ENCODE peak calls at places on chromosomes 7 and 10, in seven cellular contexts. Y is RWPE1, C is gastrocnemius medialis, B is keratinocyte, I is HepG2, A is left ventricle myocardium inferior, W is H1. G is an unnamed sample.

GRCh38 chr7:87833130-87833529 is 43.0 kb downstream of the SLC25A40 start:
- DNase-seq in Y (peak; percentile 2), C (no peak), B (no peak), I (no peak), A (no peak), W (no peak), G (no peak)

GRCh38 chr7:82312646-82313045 is 130.9 kb downstream of the CACNA2D1 start:
- DNase-seq in Y (no peak), C (no peak), B (no peak), I (no peak), A (no peak), W (no peak), G (no peak)

GRCh38 chr7:81284576-81284975 is 365.7 kb upstream of the SEMA3C start:
- DNase-seq in Y (peak; percentile 22), C (no peak), B (peak; percentile 28), I (no peak), A (no peak), W (no peak), G (no peak)

GRCh38 chr10:94493463-94493862 is 52.1 kb upstream of the HELLS start:
- DNase-seq in Y (no peak), C (no peak), B (no peak), I (no peak), A (no peak), W (no peak), G (no peak)

GRCh38 chr10:21993360-21994001 is 10.0 kb downstream of the DNAJC1 start:
- DNase-seq in Y (no peak), C (no peak), B (no peak), I (no peak), A (no peak), W (no peak), G (no peak)

GRCh38 chr7:90409667-90410066 is 6.4 kb downstream of the CLDN12 start:
- DNase-seq in Y (no peak), C (no peak), B (no peak), I (peak; percentile 72), A (no peak), W (no peak), G (no peak)

GRCh38 chr10:100006241-100006886 is 3.4 kb downstream of the DNMBP start:
- DNase-seq in Y (peak; percentile 91), C (no peak), B (no peak), I (peak; percentile 57), A (no peak), W (no peak), G (no peak)

GRCh38 chr10:61857746-61858145 is 43.8 kb upstream of the ARID5B start:
- DNase-seq in Y (no peak), C (no peak), B (no peak), I (no peak), A (no peak), W (no peak), G (no peak)

GRCh38 chr10:3782099-3782455 is 2.9 kb downstream of the KLF6 start:
- DNase-seq in Y (no peak), C (no peak), B (no peak), I (no peak), A (no peak), W (no peak), G (no peak)

DNA sequence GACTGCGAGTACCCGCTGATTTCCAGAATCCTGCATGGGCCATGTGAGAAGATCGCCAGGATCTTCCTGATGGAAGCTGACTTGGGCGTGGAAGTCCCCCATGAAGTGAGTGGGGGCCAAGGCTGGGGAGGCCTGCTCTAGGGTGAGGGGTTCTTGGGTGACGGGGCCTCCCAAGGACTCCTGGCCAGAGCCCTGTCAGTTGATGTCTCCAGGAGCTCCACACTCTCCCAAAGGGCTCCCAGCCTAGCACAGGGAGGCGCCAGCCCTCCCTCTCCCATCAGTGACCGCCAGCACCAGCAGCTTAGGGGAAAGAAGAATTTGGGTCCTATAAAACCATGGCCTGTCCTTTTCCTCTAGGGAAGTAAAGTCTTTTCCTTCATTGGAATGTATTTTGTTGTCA is 9.8 kb upstream of the ZNF22 start:
- DNase-seq in Y (no peak), C (no peak), B (no peak), I (no peak), A (no peak), W (no peak), G (no peak)
- H3K27ac ChIP-seq in Y (no peak overlapping the region), C (peak overlapping the region; percentile 22), B (no peak overlapping the region), I (peak overlapping the region; percentile 55), A (peak overlapping the region; percentile 97), W (peak overlapping the region; percentile 36), G (peak overlapping the region; percentile 24)

GRCh38 chr7:40983106-40983505 is 719.8 kb downstream of the INHBA start:
- DNase-seq in Y (no peak), C (no peak), B (no peak), I (no peak), A (no peak), W (no peak), G (no peak)

GRCh38 chr7:40986351-40986873 is 716.5 kb downstream of the INHBA start:
- DNase-seq in Y (no peak), C (no peak), B (no peak), I (no peak), A (no peak), W (no peak), G (no peak)

GRCh38 chr7:40990841-40991240 is 712.0 kb downstream of the INHBA start:
- DNase-seq in Y (no peak), C (no peak), B (no peak), I (no peak), A (no peak), W (no peak), G (no peak)

DNA sequence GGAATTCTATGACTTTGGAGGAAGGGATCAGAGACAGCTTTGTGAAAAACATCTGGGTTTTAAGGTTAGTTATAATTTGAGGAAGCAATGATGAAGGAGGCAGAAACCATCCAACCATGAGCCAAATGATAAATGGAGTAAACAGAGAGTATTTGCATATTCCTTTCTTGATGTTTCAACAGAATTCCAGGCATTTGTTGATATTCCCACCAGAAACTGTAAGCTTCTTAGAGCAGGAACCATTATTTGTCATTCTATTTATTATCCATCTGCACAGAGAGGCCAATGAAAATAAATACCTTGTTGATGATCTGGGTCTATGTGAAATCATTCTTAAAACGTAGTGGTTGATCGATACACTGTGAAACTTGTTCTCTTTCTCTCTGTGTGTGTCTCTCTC is 715.3 kb downstream of the INHBA start:
- DNase-seq in Y (no peak), C (no peak), B (no peak), I (no peak), A (no peak), W (no peak), G (no peak)
- H3K27ac ChIP-seq in Y (no peak overlapping the region), C (no peak overlapping the region), B (no peak overlapping the region), I (no peak overlapping the region), A (no peak overlapping the region), W (no peak overlapping the region), G (no peak overlapping the region)

DNA sequence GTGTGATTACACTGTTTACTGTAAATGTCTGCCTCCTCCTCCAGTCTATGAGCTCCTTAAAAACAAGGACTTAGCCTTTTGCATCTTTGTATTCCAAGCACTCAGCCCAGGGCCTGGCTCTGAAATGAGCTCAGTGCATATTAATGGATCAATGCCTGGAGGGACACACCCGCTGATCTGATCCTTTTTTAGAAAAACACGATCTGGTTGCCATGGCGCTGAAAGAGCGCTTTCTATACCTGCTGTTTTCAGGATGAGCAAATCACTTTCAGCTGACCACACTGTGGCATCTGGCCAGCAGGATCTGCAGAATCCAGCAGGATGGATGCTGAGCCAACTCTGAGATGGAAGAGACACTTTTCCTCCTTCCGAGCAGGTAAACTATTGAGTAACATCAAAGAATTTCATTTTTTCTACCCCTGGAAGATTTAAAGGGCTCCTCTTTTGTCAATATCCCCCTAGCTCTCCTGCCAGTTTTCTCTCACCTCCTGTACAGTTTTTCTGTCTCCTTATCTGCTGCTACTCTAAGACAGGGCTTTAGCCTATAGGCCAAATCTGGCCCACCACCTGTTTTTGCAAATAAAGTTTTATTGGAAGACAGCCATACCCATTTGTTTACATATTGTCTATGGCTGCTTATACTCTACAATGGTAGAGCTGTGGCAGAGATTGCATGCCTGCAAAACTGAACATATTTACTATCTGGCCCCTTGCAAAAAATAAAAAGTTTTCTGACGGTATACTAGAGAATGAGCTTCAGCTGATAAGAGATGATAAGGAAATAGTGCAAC is 37.6 kb upstream of the GARS1 start:
- DNase-seq in Y (peak; percentile 48), C (no peak), B (no peak), I (no peak), A (no peak), W (no peak), G (peak; percentile 21)
- H3K27ac ChIP-seq in Y (peak overlapping the region; percentile 70), C (no peak overlapping the region), B (peak overlapping the region; percentile 39), I (no peak overlapping the region), A (no peak overlapping the region), W (peak overlapping the region; percentile 53), G (no peak overlapping the region)

DNA sequence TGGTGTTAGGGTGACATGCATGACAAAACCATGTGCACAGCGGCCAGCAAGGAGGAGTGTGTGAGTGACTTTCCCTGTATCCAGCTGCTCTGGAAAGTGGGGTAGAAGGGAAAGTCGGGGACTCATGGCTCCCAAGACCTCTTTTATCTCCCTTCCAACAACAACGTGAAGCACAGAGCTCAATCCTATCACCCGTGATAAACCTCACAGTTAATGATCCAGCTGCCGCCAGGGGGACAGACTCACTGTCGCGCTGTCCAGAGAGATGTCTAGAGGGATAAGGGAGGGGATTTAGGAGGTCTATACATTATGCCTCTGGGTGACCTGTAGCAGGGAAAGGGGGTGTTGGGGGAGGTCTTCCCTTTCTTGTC is 83.9 kb upstream of the SMNDC1 start:
- DNase-seq in Y (no peak), C (no peak), B (no peak), I (no peak), A (no peak), W (no peak), G (no peak)
- H3K27ac ChIP-seq in Y (no peak overlapping the region), C (no peak overlapping the region), B (no peak overlapping the region), I (no peak overlapping the region), A (no peak overlapping the region), W (no peak overlapping the region), G (no peak overlapping the region)

GRCh38 chr7:46775776-46776175 is 806.1 kb downstream of the TNS3 start:
- DNase-seq in Y (no peak), C (no peak), B (no peak), I (no peak), A (no peak), W (no peak), G (no peak)
- H3K27ac ChIP-seq in Y (no peak overlapping the region), C (no peak overlapping the region), B (no peak overlapping the region), I (no peak overlapping the region), A (no peak overlapping the region), W (no peak overlapping the region), G (no peak overlapping the region)

GRCh38 chr10:132563485-132564248 is 26.1 kb downstream of the INPP5A start:
- DNase-seq in Y (no peak), C (no peak), B (no peak), I (no peak), A (no peak), W (no peak), G (no peak)
- H3K27ac ChIP-seq in Y (no peak overlapping the region), C (no peak overlapping the region), B (no peak overlapping the region), I (no peak overlapping the region), A (no peak overlapping the region), W (no peak overlapping the region), G (no peak overlapping the region)

DNA sequence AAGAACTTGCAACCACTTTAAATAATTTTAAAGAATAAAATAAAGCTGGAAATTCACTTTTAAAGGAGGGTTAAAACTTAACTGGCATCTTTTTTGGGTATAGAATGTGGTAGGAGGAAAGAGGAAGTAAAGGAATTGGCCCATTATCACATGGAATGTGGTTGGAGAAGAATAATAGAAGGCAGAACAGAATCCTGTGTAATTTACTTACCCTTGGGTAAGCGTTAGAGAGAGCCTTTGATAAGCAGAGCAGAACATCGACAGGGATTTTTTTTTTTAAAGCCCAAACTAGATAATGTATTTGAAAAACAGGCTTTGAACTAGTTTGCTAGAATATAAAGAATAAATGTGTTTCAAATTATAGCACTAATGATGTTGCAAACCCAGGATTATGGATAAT is 199.8 kb upstream of the KIAA1217 start:
- DNase-seq in Y (no peak), C (no peak), B (no peak), I (no peak), A (no peak), W (no peak), G (no peak)
- H3K27ac ChIP-seq in Y (no peak overlapping the region), C (peak overlapping the region; percentile 75), B (no peak overlapping the region), I (no peak overlapping the region), A (peak overlapping the region; percentile 70), W (no peak overlapping the region), G (no peak overlapping the region)